ENCODE peak calls at places on chromosome 21, in four cellular contexts. G is body of pancreas, J is esophagus squamous epithelium, F is HCT116. Q is an unnamed sample.

GRCh38 chr21:45987121-45987711 is 5.6 kb downstream of the COL6A1 start:
- DNase-seq in G (no peak), J (no peak), F (no peak), Q (peak; percentile 21)

GRCh38 chr21:46307625-46308024 is 16.0 kb downstream of the C21orf58 start:
- DNase-seq in G (no peak), J (no peak), F (no peak), Q (no peak)

GRCh38 chr21:38760762-38761155 is 45.0 kb upstream of the ETS2 start:
- DNase-seq in G (no peak), J (no peak), F (no peak), Q (no peak)

GRCh38 chr21:46643379-46644177 is 8.1 kb downstream of the PRMT2 start:
- DNase-seq in G (no peak), J (no peak), F (no peak), Q (no peak)

GRCh38 chr21:17295997-17296396 is 216.8 kb upstream of the CXADR start:
- DNase-seq in G (no peak), J (no peak), F (no peak), Q (no peak)

GRCh38 chr21:35886887-35887286 is 173.4 kb downstream of the SETD4 start:
- DNase-seq in G (no peak), J (no peak), F (no peak), Q (no peak)

GRCh38 chr21:37605006-37605405 is 238.4 kb downstream of the DYRK1A start:
- DNase-seq in G (no peak), J (no peak), F (no peak), Q (no peak)

GRCh38 chr21:43681650-43682049 is 22.3 kb downstream of the RRP1B start:
- DNase-seq in G (no peak), J (no peak), F (no peak), Q (no peak)

GRCh38 chr21:16851054-16851453 is 661.8 kb upstream of the CXADR start:
- DNase-seq in G (no peak), J (no peak), F (no peak), Q (no peak)

GRCh38 chr21:39188521-39189139 is 5.4 kb upstream of the PSMG1 start:
- DNase-seq in G (no peak), J (no peak), F (no peak), Q (no peak)

GRCh38 chr21:33403786-33404571 is 766 bp downstream of the IFNGR2 start:
- DNase-seq in G (peak; percentile 62), J (no peak), F (no peak), Q (peak; percentile 65)

GRCh38 chr21:20023199-20023598 is 975.0 kb upstream of the NCAM2 start:
- DNase-seq in G (no peak), J (no peak), F (no peak), Q (no peak)

GRCh38 chr21:27535188-27535587 is 568.3 kb upstream of the ADAMTS5 start:
- DNase-seq in G (no peak), J (no peak), F (no peak), Q (no peak)

GRCh38 chr21:43782741-43783700 is 6.4 kb upstream of the RRP1 start:
- DNase-seq in G (no peak), J (no peak), F (peak; percentile 19), Q (no peak)

GRCh38 chr21:29423051-29423450 is 124.3 kb downstream of the BACH1 start:
- DNase-seq in G (no peak), J (no peak), F (no peak), Q (no peak)
- TF ChIP-seq POLR2A in G (no peak), J (no peak), F (no peak), Q (no peak)

DNA sequence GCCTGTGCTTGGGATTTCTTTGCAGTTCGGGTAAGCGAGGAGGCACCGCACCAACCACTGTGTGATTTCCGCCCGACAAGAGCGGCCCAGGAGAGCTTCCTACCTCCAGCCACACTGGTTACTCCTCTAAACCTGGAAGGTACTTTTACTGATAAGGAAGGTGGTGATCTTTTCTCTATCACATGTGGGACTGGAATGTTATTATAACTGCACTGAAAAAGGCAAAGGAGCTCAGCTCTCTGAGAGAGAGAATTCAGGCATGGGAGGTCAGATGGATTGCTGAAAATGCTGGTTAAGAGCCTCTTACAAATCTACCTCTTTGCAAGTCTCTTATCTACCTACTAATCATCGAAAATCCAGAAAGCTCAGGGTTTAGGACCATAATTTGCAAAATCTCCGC is 7.7 kb upstream of the KCNE1 start:
- DNase-seq in G (no peak), J (no peak), F (no peak), Q (no peak)
- H3K36me3 ChIP-seq in G (no peaks in the 10 kb centered on the region), J (peaks cover 61% of the 10 kb centered on the region), F (no peaks in the 10 kb centered on the region), Q (peaks cover 80% of the 10 kb centered on the region)

DNA sequence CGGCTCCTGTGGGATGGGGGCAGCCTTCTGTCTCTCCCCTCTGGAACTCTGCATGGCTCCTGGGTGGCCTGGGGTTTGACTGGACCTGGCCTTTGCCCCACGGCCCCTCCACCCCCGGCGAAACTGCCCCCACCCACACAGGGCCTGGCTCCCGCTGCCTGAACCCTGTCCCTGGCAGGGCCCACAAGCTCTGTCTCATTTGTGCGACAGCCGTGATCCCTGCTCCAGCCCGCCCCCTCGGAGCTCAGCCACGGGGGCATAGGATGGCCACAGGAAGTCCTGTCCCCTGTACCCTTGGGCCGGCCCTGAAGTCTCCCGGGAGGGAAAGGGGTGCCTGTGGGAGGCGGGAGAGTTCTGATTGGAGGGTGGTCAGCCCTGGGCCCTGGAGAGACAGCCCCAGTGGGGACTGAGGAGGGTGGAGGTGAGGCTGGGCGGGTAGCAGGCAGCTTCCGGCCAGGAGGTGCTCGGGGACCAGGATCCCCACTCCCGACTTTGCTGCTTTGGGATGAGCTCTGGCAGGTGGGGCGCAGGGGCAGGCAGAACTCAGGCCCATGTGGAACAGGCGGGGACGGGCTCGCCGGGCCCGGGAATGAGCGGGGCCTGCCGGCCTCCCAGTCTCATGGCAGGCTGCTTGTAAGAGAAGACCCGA is 45.1 kb downstream of the SLX9 start:
- DNase-seq in G (no peak), J (no peak), F (no peak), Q (peak; percentile 34)
- H3K4me1 ChIP-seq in G (no peaks in the 10 kb centered on the region), J (peaks cover 4% of the 10 kb centered on the region), F (no peaks in the 10 kb centered on the region), Q (peaks cover 18% of the 10 kb centered on the region)

DNA sequence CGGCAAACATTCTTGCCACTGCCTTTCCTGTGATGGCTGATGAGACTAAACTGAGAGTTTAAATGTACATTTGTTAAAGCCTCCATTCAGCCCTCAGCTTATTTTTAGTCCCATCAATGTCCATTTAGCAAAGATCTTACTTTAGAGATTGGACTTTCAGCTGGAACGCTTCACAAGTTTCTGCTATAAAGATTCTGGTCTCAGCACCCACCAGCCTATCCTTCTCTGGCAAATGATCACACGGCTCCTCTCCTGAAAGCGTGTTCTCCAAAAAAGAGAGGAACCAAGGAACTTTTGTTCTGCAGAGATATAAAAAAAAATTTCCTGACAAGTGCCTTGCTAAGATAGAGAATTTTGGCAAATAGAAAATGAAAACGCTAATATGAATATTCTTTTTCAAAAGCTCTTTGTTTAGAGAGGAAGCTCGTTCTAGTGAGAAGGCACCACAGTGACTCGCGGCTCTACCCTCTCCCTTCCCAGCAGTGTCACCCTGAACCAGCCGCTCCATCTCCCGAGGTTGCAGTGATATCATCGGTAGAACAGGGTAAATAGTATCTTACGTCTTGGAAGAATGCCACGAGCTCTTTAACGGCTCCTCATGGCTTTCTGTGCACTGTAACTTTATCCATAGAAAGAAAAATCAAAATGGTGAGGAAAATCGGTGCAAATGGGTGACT is 200.2 kb downstream of the APP start:
- DNase-seq in G (no peak), J (no peak), F (no peak), Q (peak; percentile 41)
- TF ChIP-seq POLR2A in G (no peak), J (no peak), F (no peak), Q (no peak)

DNA sequence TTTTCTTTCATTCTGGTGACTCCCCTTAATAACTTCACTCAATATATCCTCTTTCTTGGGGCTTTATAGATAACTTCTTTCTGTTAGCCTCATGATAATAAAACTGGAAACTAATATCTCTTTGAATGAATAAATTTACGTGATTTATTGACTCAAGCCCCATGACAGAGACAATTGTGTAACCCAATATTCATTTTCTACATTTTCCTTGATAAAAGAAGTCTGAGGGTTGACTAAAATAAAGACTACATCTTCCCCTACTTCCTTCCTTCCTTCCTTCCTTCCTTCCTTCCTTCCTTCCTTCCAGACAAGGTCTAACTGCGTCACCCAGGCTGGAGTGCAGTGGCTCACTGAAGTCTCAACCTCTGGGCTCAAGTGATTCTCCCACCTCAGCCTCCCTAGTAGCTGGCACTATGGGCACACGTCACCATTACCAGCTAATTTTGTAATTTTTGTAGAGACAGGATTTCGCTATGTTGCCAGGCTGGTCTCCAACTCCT is 85.1 kb downstream of the CYYR1 start:
- DNase-seq in G (no peak), J (no peak), F (no peak), Q (no peak)
- H3K36me3 ChIP-seq in G (no peaks in the 10 kb centered on the region), J (no peaks in the 10 kb centered on the region), F (no peaks in the 10 kb centered on the region), Q (no peaks in the 10 kb centered on the region)

DNA sequence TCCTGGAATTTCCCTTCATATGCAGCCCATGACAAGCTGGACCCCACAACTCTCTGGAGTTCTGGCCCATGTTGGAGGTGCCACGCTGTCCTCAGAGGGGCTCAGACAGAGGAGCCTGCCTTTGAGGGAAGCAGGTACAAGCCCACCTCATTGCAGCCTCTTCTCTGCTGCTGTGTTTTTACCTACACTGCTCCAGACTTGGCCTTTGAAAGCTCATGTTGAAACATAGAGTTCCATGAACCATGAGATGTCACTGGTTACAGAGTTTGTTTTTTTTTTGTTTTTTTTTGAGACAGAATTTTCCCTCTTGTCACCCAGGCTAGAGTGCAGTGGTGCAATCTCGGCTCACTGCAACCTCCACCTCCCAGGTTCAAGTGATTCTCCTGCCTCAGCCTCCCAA is 22.1 kb upstream of the ZBTB21 start:
- DNase-seq in G (no peak), J (no peak), F (no peak), Q (no peak)
- H3K4me1 ChIP-seq in G (no peaks in the 10 kb centered on the region), J (no peaks in the 10 kb centered on the region), F (no peaks in the 10 kb centered on the region), Q (no peaks in the 10 kb centered on the region)